ENCODE peak calls at places on chromosomes 13 and 19, in five cellular contexts. Y is trophoblast cell, F is IMR-90, I is H9, P is neuronal stem cell. R is an unnamed sample.

GRCh38 chr13:51681037-51681678 is 96.9 kb downstream of the WDFY2 start:
- DNase-seq in P (no peak), I (no peak), Y (peak; percentile 65), F (peak; percentile 88), R (no peak)

GRCh38 chr19:35828694-35829301 is 16.2 kb upstream of the PRODH2 start:
- DNase-seq in Y (peak; percentile 91), F (peak; percentile 67), P (peak; percentile 86), I (peak; percentile 82), R (peak; percentile 77)

GRCh38 chr19:13476071-13476470 is 30.2 kb downstream of the CACNA1A start:
- DNase-seq in I (no peak), Y (no peak), P (no peak), F (no peak), R (no peak)

GRCh38 chr13:98428256-98428966 is 148.5 kb downstream of the STK24 start:
- DNase-seq in P (no peak), Y (no peak), F (peak; percentile 32), I (no peak), R (no peak)

GRCh38 chr19:12833747-12834417 is 497 bp downstream of the RTBDN start:
- DNase-seq in I (peak; percentile 70), Y (no peak), F (no peak), P (no peak), R (peak; percentile 62)

GRCh38 chr13:36344173-36344572 is 2.0 kb downstream of the SPART start:
- DNase-seq in I (no peak), P (no peak), F (peak; percentile 70), Y (peak; percentile 64), R (peak; percentile 53)

GRCh38 chr19:16581971-16582343 is 9.7 kb upstream of the SLC35E1 start:
- DNase-seq in F (peak; percentile 23), Y (peak; percentile 77), I (no peak), P (no peak), R (no peak)

GRCh38 chr13:64928704-64929499 is 2301.2 kb downstream of the PCDH9 start:
- DNase-seq in Y (peak; percentile 92), I (no peak), P (no peak), F (peak; percentile 86), R (peak; percentile 22)

GRCh38 chr19:51514866-51515481 is 13.4 kb upstream of the SIGLEC12 start:
- DNase-seq in Y (peak; percentile 86), P (peak; percentile 23), I (no peak), F (peak; percentile 48), R (peak; percentile 55)

GRCh38 chr13:75685239-75685697 is 49.1 kb downstream of the LMO7 start:
- DNase-seq in I (peak; percentile 52), F (peak; percentile 91), P (peak; percentile 6), Y (peak; percentile 88), R (peak; percentile 84)

GRCh38 chr13:94595006-94595942 is 678 bp downstream of the TGDS start:
- DNase-seq in Y (peak; percentile 33), I (peak; percentile 45), F (peak; percentile 30), P (peak; percentile 6), R (peak; percentile 32)

GRCh38 chr13:30863796-30864195 is 42.3 kb upstream of the MEDAG start:
- DNase-seq in Y (no peak), I (peak; percentile 45), F (no peak), P (no peak), R (peak; percentile 39)

GRCh38 chr13:30864352-30865130 is 41.5 kb upstream of the MEDAG start:
- DNase-seq in I (no peak), P (no peak), F (peak; percentile 98), Y (peak; percentile 71), R (peak; percentile 78)

GRCh38 chr13:30861836-30862467 is 44.1 kb upstream of the MEDAG start:
- DNase-seq in I (no peak), F (no peak), P (no peak), Y (no peak), R (no peak)

GRCh38 chr13:30862707-30863106 is 43.4 kb upstream of the MEDAG start:
- DNase-seq in I (no peak), Y (no peak), F (no peak), P (no peak), R (peak; percentile 42)

DNA sequence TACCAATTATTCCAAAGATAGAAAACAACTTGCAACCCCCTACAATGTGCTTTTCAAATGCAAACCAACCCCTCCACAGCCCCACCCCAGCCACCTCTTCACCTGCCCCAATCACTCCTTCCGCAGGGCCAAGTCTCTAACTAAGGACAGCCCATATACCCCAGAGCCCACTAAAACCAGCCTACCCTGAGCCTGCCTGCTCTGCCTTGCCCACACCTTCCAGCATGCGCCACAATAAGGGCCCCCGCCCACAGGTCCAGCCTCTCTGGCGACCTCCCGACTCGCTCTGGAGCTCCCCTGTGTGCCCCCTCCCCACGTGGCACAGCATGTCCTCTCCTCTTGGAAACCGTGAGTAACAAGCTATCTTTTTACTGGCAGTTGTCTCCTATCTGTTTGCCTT is 42.8 kb upstream of the MEDAG start:
- DNase-seq in I (peak; percentile 91), P (no peak), F (no peak), Y (no peak), R (peak; percentile 53)
- H3K18ac ChIP-seq in I (peak overlapping the region; percentile 88), P (peak overlapping the region; percentile 20), F (peak overlapping the region; percentile 82), Y (peak overlapping the region; percentile 93), R (peak overlapping the region; percentile 19)

DNA sequence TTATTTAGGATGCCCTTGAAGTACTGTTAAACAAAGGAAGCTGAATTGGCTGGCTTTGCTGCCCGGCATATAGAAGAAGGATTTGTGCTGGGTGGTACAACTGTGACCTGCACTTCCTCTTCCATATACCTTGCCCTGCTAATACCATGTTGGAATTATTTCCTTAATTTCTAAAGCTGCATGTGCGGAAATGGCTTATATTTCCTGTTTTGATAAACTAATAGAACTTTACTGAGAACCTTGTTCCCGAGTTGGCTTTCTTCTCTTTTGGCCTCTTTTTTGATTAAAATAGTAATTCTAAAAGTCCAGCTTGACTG is 41.2 kb downstream of the COL4A2 start:
- DNase-seq in Y (no peak), I (no peak), F (no peak), P (no peak), R (no peak)
- H3K27ac ChIP-seq in Y (peak overlapping the region; percentile 88), I (no peak overlapping the region), F (peak overlapping the region; percentile 31), P (no peak overlapping the region), R (no peak overlapping the region)

GRCh38 chr13:99688776-99689175 is 187.5 kb downstream of the TM9SF2 start:
- DNase-seq in F (no peak), I (no peak), Y (no peak), P (no peak), R (peak; percentile 26)

GRCh38 chr13:99692854-99693253 is 191.6 kb downstream of the TM9SF2 start:
- DNase-seq in Y (no peak), F (no peak), P (no peak), I (no peak), R (no peak)

GRCh38 chr13:99689955-99690354 is 188.7 kb downstream of the TM9SF2 start:
- DNase-seq in F (no peak), I (peak; percentile 61), Y (no peak), P (no peak), R (peak; percentile 58)

GRCh38 chr13:99691552-99691951 is 190.3 kb downstream of the TM9SF2 start:
- DNase-seq in Y (peak; percentile 3), I (no peak), P (no peak), F (no peak), R (no peak)

DNA sequence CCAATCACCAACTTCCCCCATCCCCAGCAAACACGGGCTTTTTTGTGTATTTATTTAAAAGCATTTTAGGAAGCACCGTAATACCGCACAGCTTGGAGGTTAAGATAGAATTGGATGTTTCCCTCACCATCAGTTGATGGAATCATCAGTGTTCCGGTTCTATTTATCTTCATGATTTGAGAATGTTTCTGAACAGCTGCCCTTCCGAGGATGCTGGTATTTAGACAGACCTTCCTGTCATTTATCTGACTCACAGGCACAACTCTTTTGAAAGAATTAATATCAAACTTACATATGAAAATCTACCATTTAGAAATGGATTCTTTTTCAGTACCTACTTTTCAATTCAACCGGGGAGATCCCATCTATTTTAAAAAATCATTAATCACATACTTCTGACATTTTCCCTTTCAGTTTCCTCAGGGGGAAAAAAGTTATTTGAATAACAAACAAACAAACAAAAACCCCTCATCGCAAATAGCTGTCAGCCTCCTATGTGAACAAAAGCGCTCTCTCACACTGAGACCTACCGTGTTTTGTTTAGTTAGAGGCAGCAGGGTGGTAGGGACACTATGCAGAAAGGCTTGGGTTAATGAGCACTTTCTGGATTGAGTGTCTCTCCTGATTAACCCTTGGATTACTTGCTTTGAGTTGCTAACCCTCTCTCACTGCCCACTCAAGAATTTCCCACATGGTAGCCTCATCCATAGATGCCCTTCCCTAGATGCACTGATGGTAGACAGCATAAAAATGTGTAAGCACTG is 189.3 kb downstream of the TM9SF2 start:
- DNase-seq in I (no peak), F (no peak), P (peak; percentile 47), Y (peak; percentile 35), R (peak; percentile 24)
- H3K18ac ChIP-seq in I (no peak overlapping the region), F (no peak overlapping the region), P (no peak overlapping the region), Y (no peak overlapping the region), R (peak overlapping the region; percentile 99)

DNA sequence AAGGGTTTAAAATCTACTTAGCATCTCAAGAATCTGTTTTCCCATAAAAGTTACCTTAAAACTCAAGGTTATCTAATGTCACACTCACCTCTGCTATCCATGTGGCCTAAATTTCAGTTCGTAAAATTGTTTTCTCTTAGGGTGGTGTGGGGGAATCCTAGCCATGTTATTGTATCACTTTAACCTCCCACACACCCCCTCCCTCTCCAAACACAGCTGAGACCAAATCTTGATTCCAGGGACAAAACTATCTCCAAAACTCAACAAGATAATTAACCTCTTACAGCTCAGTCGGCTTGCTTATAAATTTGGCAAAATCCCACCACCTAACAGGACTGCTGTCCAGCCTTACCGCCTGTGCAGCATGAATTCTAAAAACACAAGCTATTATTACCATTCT is 3.8 kb downstream of the CARS2 start:
- DNase-seq in Y (no peak), I (no peak), P (no peak), F (no peak), R (no peak)
- H3K27ac ChIP-seq in Y (no peak overlapping the region), I (no peak overlapping the region), P (no peak overlapping the region), F (no peak overlapping the region), R (no peak overlapping the region)

GRCh38 chr13:37448072-37448471 is 150.5 kb downstream of the POSTN start:
- DNase-seq in P (no peak), Y (no peak), F (peak; percentile 56), I (no peak), R (no peak)
- H3K18ac ChIP-seq in P (no peak overlapping the region), Y (no peak overlapping the region), F (peak overlapping the region; percentile 97), I (no peak overlapping the region), R (no peak overlapping the region)

GRCh38 chr19:6828698-6829633 is 56.5 kb downstream of the VAV1 start:
- DNase-seq in F (no peak), Y (peak; percentile 84), P (no peak), I (peak; percentile 97), R (peak; percentile 37)
- H3K27ac ChIP-seq in F (no peak overlapping the region), Y (no peak overlapping the region), P (no peak overlapping the region), I (no peak overlapping the region), R (no peak overlapping the region)

GRCh38 chr19:55383279-55383788 is 758 bp downstream of the TMEM238 start:
- DNase-seq in P (no peak), Y (peak; percentile 24), F (no peak), I (no peak), R (no peak)
- H3K18ac ChIP-seq in P (peak overlapping the region; percentile 90), Y (peak overlapping the region; percentile 64), F (peak overlapping the region; percentile 54), I (peak overlapping the region; percentile 23), R (peak overlapping the region; percentile 75)

DNA sequence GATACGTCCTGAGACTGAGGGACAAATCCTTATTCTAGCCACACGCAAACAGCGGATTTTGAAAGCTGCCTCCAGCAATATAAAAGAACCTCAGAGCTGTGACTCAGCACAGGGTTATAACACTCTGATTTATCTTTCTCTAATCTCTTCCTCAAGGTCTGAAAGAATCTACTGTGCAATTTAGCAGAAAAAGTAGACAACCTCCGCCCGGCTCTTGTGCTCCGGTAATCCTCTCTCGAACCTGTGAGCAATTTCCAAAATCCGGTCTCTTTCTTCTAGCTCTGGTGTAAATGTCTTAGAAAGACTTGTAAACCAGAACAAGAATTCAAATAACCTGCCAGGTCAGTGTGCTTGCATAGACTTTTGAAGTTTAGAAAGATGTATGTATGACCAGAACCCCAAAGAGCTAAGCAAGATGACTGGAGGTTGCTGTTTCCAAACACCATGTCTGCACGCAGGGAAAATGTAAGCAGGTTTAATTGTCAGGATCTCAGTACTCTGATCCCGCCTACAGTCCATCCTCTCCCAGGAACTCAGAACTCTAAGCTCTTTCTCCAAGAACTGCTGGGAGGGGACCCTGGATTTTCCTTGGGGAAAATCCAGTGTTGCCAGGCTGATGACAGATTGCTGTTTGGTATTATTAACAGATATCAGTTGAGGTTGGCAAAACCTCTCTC is 338.1 kb downstream of the RFC3 start:
- DNase-seq in Y (peak; percentile 91), I (no peak), P (no peak), F (peak; percentile 39), R (peak; percentile 34)
- H3K27ac ChIP-seq in Y (peak overlapping the region; percentile 48), I (no peak overlapping the region), P (no peak overlapping the region), F (no peak overlapping the region), R (peak overlapping the region; percentile 21)